ENCODE peak calls at places on chromosomes 3 and 15, in four cellular contexts. Z is DMS79, R is HTR-8/SVneo, A is putamen. O is an unnamed sample.

GRCh38 chr3:107368999-107369398 is 8.2 kb upstream of the CCDC54 start:
- DNase-seq in Z (no peak), R (no peak), A (no peak), O (no peak)

GRCh38 chr15:89009080-89009479 is 79.2 kb upstream of the ABHD2 start:
- DNase-seq in Z (no peak), R (no peak), A (no peak), O (no peak)

GRCh38 chr3:195875482-195876236 is 32.7 kb downstream of the TNK2 start:
- DNase-seq in Z (no peak), R (no peak), A (no peak), O (no peak)

GRCh38 chr3:178498866-178499265 is 37.4 kb upstream of the KCNMB2 start:
- DNase-seq in Z (no peak), R (no peak), A (no peak), O (no peak)

GRCh38 chr3:61964566-61964965 is 403.2 kb downstream of the PTPRG start:
- DNase-seq in Z (no peak), R (no peak), A (no peak), O (no peak)

GRCh38 chr15:42139596-42139995 is 16.8 kb downstream of the PLA2G4F start:
- DNase-seq in Z (no peak), R (no peak), A (no peak), O (no peak)

GRCh38 chr3:127159547-127159946 is 33.4 kb upstream of the PRR23E start:
- DNase-seq in Z (peak; percentile 90), R (no peak), A (no peak), O (no peak)

GRCh38 chr3:178084938-178085816 is 451.1 kb upstream of the KCNMB2 start:
- DNase-seq in Z (peak; percentile 87), R (no peak), A (peak; percentile 94), O (no peak)

GRCh38 chr3:134659391-134660045 is 8.7 kb upstream of the KY start:
- DNase-seq in Z (no peak), R (no peak), A (no peak), O (no peak)

GRCh38 chr3:100968908-100969556 is 24.2 kb downstream of the ABI3BP start:
- DNase-seq in Z (no peak), R (no peak), A (no peak), O (no peak)

GRCh38 chr3:27353221-27353620 is 16.0 kb downstream of the NEK10 start:
- DNase-seq in Z (no peak), R (no peak), A (no peak), O (no peak)

GRCh38 chr15:39075756-39076341 is 505.0 kb upstream of the THBS1 start:
- DNase-seq in Z (no peak), R (no peak), A (no peak), O (no peak)

GRCh38 chr3:113242091-113242581 is 30.8 kb downstream of the BOC start:
- DNase-seq in Z (no peak), R (no peak), A (no peak), O (no peak)

GRCh38 chr3:116281313-116282143 is 163.8 kb downstream of the LSAMP start:
- DNase-seq in Z (no peak), R (no peak), A (no peak), O (no peak)

GRCh38 chr3:193730976-193731375 is 138.0 kb downstream of the OPA1 start:
- DNase-seq in Z (no peak), R (no peak), A (no peak), O (no peak)

GRCh38 chr3:30354972-30355371 is 251.4 kb upstream of the TGFBR2 start:
- DNase-seq in Z (peak; percentile 78), R (no peak), A (no peak), O (no peak)

GRCh38 chr3:17039579-17039978 is 154.8 kb downstream of the PLCL2 start:
- DNase-seq in Z (no peak), R (peak; percentile 72), A (no peak), O (no peak)

GRCh38 chr3:157810924-157811718 is 295.1 kb downstream of the SHOX2 start:
- DNase-seq in Z (no peak), R (no peak), A (no peak), O (no peak)

GRCh38 chr3:120162400-120162799 is 68.2 kb upstream of the GSK3B start:
- DNase-seq in Z (no peak), R (no peak), A (no peak), O (no peak)

GRCh38 chr3:182389041-182389815 is 404.1 kb upstream of the ATP11B start:
- DNase-seq in Z (peak; percentile 72), R (no peak), A (no peak), O (no peak)

GRCh38 chr15:35746121-35746520 is 200.2 kb upstream of the DPH6 start:
- DNase-seq in Z (no peak), R (no peak), A (peak; percentile 84), O (no peak)

GRCh38 chr15:38736686-38737085 is 172.1 kb upstream of the RASGRP1 start:
- DNase-seq in Z (no peak), R (no peak), A (no peak), O (no peak)

GRCh38 chr3:161388860-161389259 is 17.5 kb upstream of the SPTSSB start:
- DNase-seq in Z (no peak), R (no peak), A (no peak), O (no peak)

GRCh38 chr3:36944012-36944640 is 728 bp downstream of the TRANK1 start:
- DNase-seq in Z (peak; percentile 12), R (no peak), A (peak; percentile 42), O (peak; percentile 14)

GRCh38 chr3:151146071-151146730 is 56.8 kb downstream of the GPR171 start:
- DNase-seq in Z (peak; percentile 62), R (peak; percentile 61), A (peak; percentile 79), O (peak; percentile 60)

GRCh38 chr3:46559030-46559704 is 6.9 kb downstream of the LRRC2 start:
- DNase-seq in Z (no peak), R (no peak), A (no peak), O (no peak)

GRCh38 chr3:67018105-67018788 is 20.1 kb downstream of the KBTBD8 start:
- DNase-seq in Z (no peak), R (no peak), A (no peak), O (no peak)

GRCh38 chr3:106805625-106806024 is 571.6 kb upstream of the CCDC54 start:
- DNase-seq in Z (no peak), R (no peak), A (no peak), O (no peak)

GRCh38 chr3:135965129-135965505 is 411 bp upstream of the PPP2R3A start:
- DNase-seq in Z (no peak), R (peak; percentile 25), A (no peak), O (no peak)

GRCh38 chr3:33096103-33096868 is 660 bp downstream of the GLB1 start:
- DNase-seq in Z (no peak), R (peak; percentile 35), A (peak; percentile 53), O (peak; percentile 74)

GRCh38 chr3:43641306-43642114 is 19.7 kb upstream of the ANO10 start:
- DNase-seq in Z (no peak), R (no peak), A (peak; percentile 72), O (peak; percentile 89)

GRCh38 chr3:62151591-62151990 is 221.8 kb downstream of the FEZF2 start:
- DNase-seq in Z (no peak), R (no peak), A (no peak), O (no peak)

GRCh38 chr15:57321973-57322601 is 54.2 kb upstream of the CGNL1 start:
- DNase-seq in Z (no peak), R (no peak), A (no peak), O (no peak)

GRCh38 chr3:65902304-65902793 is 136.4 kb downstream of the MAGI1 start:
- DNase-seq in Z (no peak), R (no peak), A (peak; percentile 45), O (no peak)

GRCh38 chr3:158368271-158368670 is 202.7 kb upstream of the MLF1 start:
- DNase-seq in Z (no peak), R (no peak), A (no peak), O (no peak)

GRCh38 chr15:40936234-40936708 is 7.1 kb downstream of the DLL4 start:
- DNase-seq in Z (no peak), R (no peak), A (no peak), O (no peak)

GRCh38 chr3:17213102-17213501 is 328.3 kb downstream of the PLCL2 start:
- DNase-seq in Z (no peak), R (no peak), A (no peak), O (no peak)

GRCh38 chr15:80567721-80568157 is 127.4 kb upstream of the ABHD17C start:
- DNase-seq in Z (no peak), R (peak; percentile 67), A (peak; percentile 83), O (no peak)

GRCh38 chr15:78421241-78421994 is 16.6 kb upstream of the IREB2 start:
- DNase-seq in Z (no peak), R (no peak), A (no peak), O (no peak)

GRCh38 chr15:82851981-82852511 is 42.6 kb downstream of the WHAMM start:
- DNase-seq in Z (no peak), R (no peak), A (no peak), O (no peak)

O was measured in HL-60.